ENCODE peak calls at places on chromosomes 16 and 17, in six cellular contexts. W is IMR-90, G is H9, C is mesenchymal stem cell, Z is H1, B is neuronal stem cell. N is an unnamed sample.

GRCh38 chr16:80664226-80664625 is 123.4 kb downstream of the DYNLRB2 start:
- DNase-seq in W (no peak), C (no peak), G (no peak), B (no peak), Z (no peak), N (no peak)

GRCh38 chr17:40026816-40027613 is 11.8 kb downstream of the CSF3 start:
- DNase-seq in C (peak), G (peak), Z (peak), B (peak), W (peak), N (peak)

GRCh38 chr16:73232555-73233422 is 184.9 kb upstream of the ZFHX3 start:
- DNase-seq in G (peak), W (peak), B (no peak), C (peak), Z (peak), N (peak)

GRCh38 chr16:15650698-15651161 is 685 bp downstream of the NDE1 start:
- DNase-seq in Z (no peak), G (peak), W (peak), B (peak), C (peak), N (peak)

GRCh38 chr17:16343569-16343968 is 9.7 kb downstream of the CENPV start:
- DNase-seq in W (no peak), G (no peak), B (no peak), C (no peak), Z (no peak), N (no peak)

GRCh38 chr16:89113661-89114060 is 20.0 kb downstream of the ACSF3 start:
- DNase-seq in B (no peak), W (no peak), C (no peak), G (no peak), Z (no peak), N (no peak)

GRCh38 chr17:50035421-50035879 is 20.5 kb upstream of the ITGA3 start:
- DNase-seq in G (no peak), Z (no peak), B (no peak), W (no peak), C (no peak), N (no peak)

GRCh38 chr17:77466140-77466539 is 325.4 kb downstream of the SEC14L1 start:
- DNase-seq in B (no peak), Z (no peak), C (peak), W (no peak), G (peak), N (no peak)

GRCh38 chr16:2846511-2847310 is 11.3 kb downstream of the PRSS22 start:
- DNase-seq in W (peak), G (no peak), B (no peak), C (peak), Z (no peak), N (peak)

GRCh38 chr17:29005936-29006438 is at the start of gene SEZ6:
- DNase-seq in G (peak), B (peak), W (peak), Z (peak), C (peak), N (peak)

DNA sequence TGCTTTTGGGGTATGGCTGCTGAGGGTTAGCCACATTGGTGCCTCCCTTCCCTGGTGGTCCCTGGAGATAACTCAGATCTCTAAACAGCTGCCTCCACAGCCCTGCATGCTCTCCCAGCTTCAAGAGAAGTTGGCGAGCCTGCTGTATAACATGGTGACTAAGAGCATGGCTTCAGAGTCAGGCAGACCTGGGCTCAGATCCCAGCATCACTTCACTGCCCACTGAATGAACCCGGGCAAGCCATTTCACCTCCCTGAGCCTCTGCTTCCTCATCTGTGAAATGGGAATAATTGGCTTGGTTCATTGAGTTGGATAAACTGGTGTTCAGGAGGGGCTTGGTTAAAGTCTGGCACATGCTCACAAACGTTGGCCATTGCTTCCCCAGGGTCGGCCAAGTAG is 16.6 kb downstream of the KIF1C start:
- DNase-seq in W (no peak), G (no peak), B (no peak), C (no peak), Z (no peak), N (no peak)
- H3K14ac ChIP-seq in W (no peak), G (no peak), B (no peak), C (no peak), Z (no peak), N (no peak)

DNA sequence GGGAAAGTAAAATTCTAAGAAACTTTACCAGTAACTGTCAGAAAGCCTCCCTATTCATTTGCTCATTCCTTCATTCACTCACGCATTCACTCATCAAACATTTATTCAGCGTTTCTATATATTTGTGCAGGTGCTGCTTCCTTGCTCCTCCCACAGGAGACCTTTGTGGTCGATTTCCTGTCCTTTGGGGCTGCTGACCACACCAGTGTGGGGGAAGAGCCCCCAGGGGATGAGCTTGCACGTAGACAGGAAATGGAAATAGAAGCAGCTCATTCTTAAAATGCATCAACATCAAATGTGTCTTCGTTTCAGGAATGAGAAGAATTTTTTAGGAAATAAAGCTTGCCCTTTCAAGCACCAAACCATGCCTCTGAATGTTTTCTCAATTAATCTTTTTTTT is 9.6 kb downstream of the PIK3R6 start:
- DNase-seq in G (peak), W (peak), B (no peak), C (no peak), Z (no peak), N (peak)
- H3K18ac ChIP-seq in G (no peak), W (no peak), B (no peak), C (no peak), Z (no peak), N (no peak)

DNA sequence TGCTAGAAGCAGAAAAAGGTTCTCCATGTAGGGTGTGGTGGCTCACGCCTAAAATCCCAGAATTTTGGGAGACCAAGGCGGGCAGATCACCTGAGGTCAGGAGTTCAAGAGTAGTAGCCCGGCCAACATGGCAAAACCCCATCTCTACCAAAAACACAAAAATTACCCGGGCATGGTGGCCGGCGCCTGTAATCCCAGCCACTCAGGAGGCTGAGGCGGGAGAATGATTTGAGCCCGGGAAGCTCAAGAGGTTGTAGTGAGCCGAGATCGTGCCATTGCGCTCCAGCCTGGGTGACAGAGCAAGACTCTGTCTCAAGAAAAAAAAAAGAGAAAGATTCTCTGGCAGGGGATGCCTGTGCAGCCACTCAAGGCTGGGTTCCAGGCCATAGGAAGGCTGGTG is 54.2 kb downstream of the PITPNM3 start:
- DNase-seq in C (no peak), B (no peak), Z (no peak), G (no peak), W (no peak), N (no peak)
- H3K14ac ChIP-seq in C (no peak), B (no peak), Z (no peak), G (no peak), W (no peak), N (no peak)

GRCh38 chr17:81396722-81397313 is 1.6 kb downstream of the BAHCC1 start:
- DNase-seq in W (no peak), Z (no peak), C (peak), G (peak), B (no peak), N (peak)
- H3K18ac ChIP-seq in W (peak), Z (peak), C (peak), G (peak), B (peak), N (peak)

GRCh38 chr17:70136131-70136530 is 33.2 kb upstream of the KCNJ2 start:
- DNase-seq in Z (no peak), C (no peak), G (no peak), W (no peak), B (no peak), N (no peak)

GRCh38 chr17:70137451-70138230 is 31.7 kb upstream of the KCNJ2 start:
- DNase-seq in W (peak), Z (no peak), C (peak), G (no peak), B (no peak), N (peak)

GRCh38 chr17:70134777-70135176 is 34.6 kb upstream of the KCNJ2 start:
- DNase-seq in W (no peak), B (no peak), G (no peak), Z (no peak), C (no peak), N (no peak)

GRCh38 chr17:70138309-70138865 is 30.9 kb upstream of the KCNJ2 start:
- DNase-seq in G (no peak), C (no peak), W (no peak), B (no peak), Z (no peak), N (peak)

DNA sequence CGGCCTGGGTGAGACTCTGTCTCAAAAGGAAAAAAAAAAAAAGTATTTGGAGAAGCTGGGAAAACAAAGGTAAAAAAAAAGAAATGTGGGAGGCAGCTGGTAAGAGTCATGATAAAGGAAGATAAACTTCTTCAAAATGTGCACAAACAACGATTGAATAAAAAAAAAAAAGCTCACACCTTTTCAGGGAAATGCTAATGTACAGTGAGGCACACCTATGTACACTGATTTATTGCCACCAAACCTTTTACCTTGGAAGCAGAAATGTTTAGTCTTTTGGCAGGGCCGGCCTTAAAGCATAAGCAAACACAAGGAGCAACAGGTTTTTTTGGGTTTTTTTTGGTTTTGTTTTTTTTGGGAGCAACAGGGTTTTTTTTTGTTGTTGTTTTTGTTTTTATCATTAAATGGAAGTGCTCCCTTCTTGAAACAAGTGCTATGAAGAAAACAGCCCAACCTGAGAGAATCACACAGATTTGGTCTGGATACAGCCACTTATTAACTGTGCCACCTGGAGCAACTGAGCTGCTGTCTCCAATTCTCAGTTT is 29.8 kb upstream of the KCNJ2 start:
- DNase-seq in W (no peak), G (no peak), C (no peak), B (no peak), Z (no peak), N (no peak)
- H3K14ac ChIP-seq in W (no peak), G (no peak), C (no peak), B (no peak), Z (no peak), N (no peak)

DNA sequence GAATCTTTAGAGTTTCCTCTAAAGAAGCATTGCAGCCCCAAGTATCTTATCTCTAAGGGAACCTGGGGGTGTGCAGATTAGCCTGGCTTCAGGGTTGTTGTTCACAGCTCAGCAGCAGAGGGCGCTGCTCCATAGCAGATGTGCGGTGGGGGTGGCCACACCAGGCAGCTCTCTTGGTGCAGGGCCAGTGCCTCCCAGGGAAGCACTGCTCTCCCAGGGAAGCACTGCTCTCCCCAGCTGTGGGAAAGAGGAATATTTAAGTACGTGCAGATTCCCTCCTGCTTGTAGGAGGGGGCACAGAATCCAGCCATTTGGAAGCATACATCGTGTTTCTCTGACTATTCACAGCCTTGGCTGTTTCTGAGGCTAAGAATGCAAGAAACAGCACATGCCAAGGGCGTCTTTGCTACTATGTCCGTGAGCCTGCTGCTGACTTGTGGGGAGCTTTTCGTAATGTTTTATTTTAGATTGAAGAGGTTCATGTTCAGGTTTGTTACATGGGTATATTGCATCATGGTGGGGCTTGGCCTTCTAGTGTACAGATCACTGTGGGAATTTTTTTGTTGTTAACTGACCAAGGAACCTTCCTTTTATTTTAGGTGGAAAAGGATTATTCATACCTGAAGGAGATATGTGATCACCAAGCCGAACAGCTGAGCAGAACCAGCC is 217.8 kb downstream of the SPECC1 start:
- DNase-seq in C (peak), W (peak), Z (peak), G (peak), B (peak), N (peak)
- H3K18ac ChIP-seq in C (peak), W (peak), Z (no peak), G (no peak), B (no peak), N (peak)

GRCh38 chr16:69754469-69755310 is at the start of gene NOB1:
- DNase-seq in C (peak), B (peak), Z (peak), G (peak), W (peak), N (peak)
- H3K14ac ChIP-seq in C (no peak), B (no peak), Z (no peak), G (peak), W (peak), N (peak)

DNA sequence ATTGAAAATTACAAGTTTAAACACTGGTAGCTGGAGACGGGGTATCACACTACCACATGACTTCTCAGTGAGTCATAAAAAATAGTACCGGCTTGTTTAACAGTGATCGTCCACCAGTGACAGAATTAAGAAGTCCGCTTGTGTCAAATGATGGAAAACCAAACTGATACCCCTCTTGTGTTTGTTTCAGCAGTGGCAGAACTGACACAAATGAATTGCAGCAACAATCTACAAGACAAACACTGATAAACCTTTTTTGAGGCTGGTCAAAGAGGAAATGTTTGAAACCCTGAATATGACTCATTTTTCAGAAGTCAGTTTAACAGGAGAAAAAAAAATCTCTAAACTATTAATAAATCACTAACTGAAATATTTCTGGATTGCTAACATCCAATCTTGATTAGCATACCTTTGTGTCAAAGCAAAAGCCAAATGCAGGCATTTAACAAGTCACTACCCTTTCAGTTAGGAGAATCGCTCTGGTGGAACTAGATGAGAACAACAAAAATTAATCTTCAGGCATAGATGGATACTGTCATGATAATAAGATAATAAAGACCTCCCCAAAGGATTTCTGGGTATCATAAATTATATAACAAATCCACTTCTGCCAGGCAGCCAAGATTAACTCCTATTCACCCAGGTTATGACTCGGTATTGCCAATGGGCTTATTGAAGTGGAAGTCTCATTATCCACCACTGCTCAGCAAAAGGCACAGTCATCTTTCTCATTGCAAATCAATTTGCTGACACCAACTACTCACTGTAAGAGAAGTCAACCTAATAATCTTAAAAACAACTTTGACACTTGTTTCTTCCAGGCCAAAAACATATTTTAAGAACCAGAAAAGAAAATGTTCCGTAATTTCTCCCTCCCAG is 20.7 kb downstream of the DCUN1D3 start:
- DNase-seq in B (no peak), C (peak), G (no peak), Z (no peak), W (peak), N (no peak)
- H3K18ac ChIP-seq in B (no peak), C (no peak), G (no peak), Z (no peak), W (peak), N (no peak)